ENCODE peak calls at places on chromosomes 11 and 22, in seven cellular contexts. One of them, this sample, is unnamed.

GRCh38 chr11:74650498-74650897 is 58.1 kb downstream of the POLD3 start:
- DNase-seq in neural progenitor cell: no peak
- DNase-seq in A673: no peak
- DNase-seq in GM06990: no peak
- DNase-seq in adipocyte: no peak
- DNase-seq in CD8-positive, alpha-beta memory T cell: no peak
- DNase-seq in effector memory CD4-positive, alpha-beta T cell: no peak
- DNase-seq in this sample: no peak

GRCh38 chr22:11598492-11599440 is 3929.2 kb upstream of the OR11H1 start:
- DNase-seq in neural progenitor cell: no peak
- DNase-seq in A673: no peak
- DNase-seq in GM06990: no peak
- DNase-seq in adipocyte: no peak
- DNase-seq in CD8-positive, alpha-beta memory T cell: no peak
- DNase-seq in effector memory CD4-positive, alpha-beta T cell: no peak
- DNase-seq in this sample: no peak

GRCh38 chr11:59901306-59901705 is 22.7 kb downstream of the OOSP3 start:
- DNase-seq in neural progenitor cell: no peak
- DNase-seq in A673: peak; percentile 72
- DNase-seq in GM06990: no peak
- DNase-seq in adipocyte: peak; percentile 2
- DNase-seq in CD8-positive, alpha-beta memory T cell: no peak
- DNase-seq in effector memory CD4-positive, alpha-beta T cell: no peak
- DNase-seq in this sample: no peak

GRCh38 chr11:67060111-67060522 is 3.5 kb downstream of the RHOD start:
- DNase-seq in neural progenitor cell: no peak
- DNase-seq in A673: no peak
- DNase-seq in GM06990: no peak
- DNase-seq in adipocyte: no peak
- DNase-seq in CD8-positive, alpha-beta memory T cell: no peak
- DNase-seq in effector memory CD4-positive, alpha-beta T cell: no peak
- DNase-seq in this sample: no peak

GRCh38 chr11:125514336-125515101 is 18.5 kb upstream of the FEZ1 start:
- DNase-seq in neural progenitor cell: no peak
- DNase-seq in A673: no peak
- DNase-seq in GM06990: peak; percentile 78
- DNase-seq in adipocyte: no peak
- DNase-seq in CD8-positive, alpha-beta memory T cell: peak; percentile 77
- DNase-seq in effector memory CD4-positive, alpha-beta T cell: peak; percentile 55
- DNase-seq in this sample: no peak

GRCh38 chr22:19014886-19015285 is 78.8 kb upstream of the PRODH start:
- DNase-seq in neural progenitor cell: no peak
- DNase-seq in A673: no peak
- DNase-seq in GM06990: no peak
- DNase-seq in adipocyte: no peak
- DNase-seq in CD8-positive, alpha-beta memory T cell: no peak
- DNase-seq in effector memory CD4-positive, alpha-beta T cell: no peak
- DNase-seq in this sample: no peak

GRCh38 chr11:134519390-134519750 is 107.3 kb upstream of the B3GAT1 start:
- DNase-seq in neural progenitor cell: no peak
- DNase-seq in A673: no peak
- DNase-seq in GM06990: no peak
- DNase-seq in adipocyte: no peak
- DNase-seq in CD8-positive, alpha-beta memory T cell: peak; percentile 36
- DNase-seq in effector memory CD4-positive, alpha-beta T cell: no peak
- DNase-seq in this sample: no peak

GRCh38 chr22:28955817-28956216 is 72.4 kb downstream of the ZNRF3 start:
- DNase-seq in neural progenitor cell: no peak
- DNase-seq in A673: no peak
- DNase-seq in GM06990: peak; percentile 51
- DNase-seq in adipocyte: no peak
- DNase-seq in CD8-positive, alpha-beta memory T cell: peak; percentile 79
- DNase-seq in effector memory CD4-positive, alpha-beta T cell: peak; percentile 68
- DNase-seq in this sample: no peak

GRCh38 chr22:37892566-37893338 is 13.3 kb upstream of the MICALL1 start:
- DNase-seq in neural progenitor cell: no peak
- DNase-seq in A673: no peak
- DNase-seq in GM06990: no peak
- DNase-seq in adipocyte: no peak
- DNase-seq in CD8-positive, alpha-beta memory T cell: peak; percentile 4
- DNase-seq in effector memory CD4-positive, alpha-beta T cell: no peak
- DNase-seq in this sample: no peak

GRCh38 chr22:17997456-17997855 is 26.9 kb downstream of the MICAL3 start:
- DNase-seq in neural progenitor cell: no peak
- DNase-seq in A673: no peak
- DNase-seq in GM06990: no peak
- DNase-seq in adipocyte: no peak
- DNase-seq in CD8-positive, alpha-beta memory T cell: no peak
- DNase-seq in effector memory CD4-positive, alpha-beta T cell: no peak
- DNase-seq in this sample: no peak

GRCh38 chr22:44648821-44649566 is 53.0 kb upstream of the PRR5 start:
- DNase-seq in neural progenitor cell: no peak
- DNase-seq in A673: no peak
- DNase-seq in GM06990: no peak
- DNase-seq in adipocyte: peak; percentile 93
- DNase-seq in CD8-positive, alpha-beta memory T cell: no peak
- DNase-seq in effector memory CD4-positive, alpha-beta T cell: no peak
- DNase-seq in this sample: no peak

GRCh38 chr11:16226245-16226644 is 130.1 kb downstream of the SOX6 start:
- DNase-seq in neural progenitor cell: no peak
- DNase-seq in A673: peak; percentile 59
- DNase-seq in GM06990: no peak
- DNase-seq in adipocyte: peak; percentile 32
- DNase-seq in CD8-positive, alpha-beta memory T cell: no peak
- DNase-seq in effector memory CD4-positive, alpha-beta T cell: no peak
- DNase-seq in this sample: no peak

GRCh38 chr11:34308049-34308692 is 49.6 kb downstream of the ABTB2 start:
- DNase-seq in neural progenitor cell: no peak
- DNase-seq in A673: no peak
- DNase-seq in GM06990: no peak
- DNase-seq in adipocyte: no peak
- DNase-seq in CD8-positive, alpha-beta memory T cell: no peak
- DNase-seq in effector memory CD4-positive, alpha-beta T cell: no peak
- DNase-seq in this sample: no peak

GRCh38 chr11:32531528-32531927 is 52.1 kb upstream of the EIF3M start:
- DNase-seq in neural progenitor cell: no peak
- DNase-seq in A673: no peak
- DNase-seq in GM06990: no peak
- DNase-seq in adipocyte: no peak
- DNase-seq in CD8-positive, alpha-beta memory T cell: no peak
- DNase-seq in effector memory CD4-positive, alpha-beta T cell: no peak
- DNase-seq in this sample: no peak

GRCh38 chr22:44363214-44363979 is 50.6 kb upstream of the SHISAL1 start:
- DNase-seq in neural progenitor cell: no peak
- DNase-seq in A673: no peak
- DNase-seq in GM06990: no peak
- DNase-seq in adipocyte: peak; percentile 98
- DNase-seq in CD8-positive, alpha-beta memory T cell: peak; percentile 38
- DNase-seq in effector memory CD4-positive, alpha-beta T cell: no peak
- DNase-seq in this sample: peak; percentile 43

GRCh38 chr22:19607198-19608113 is 83.2 kb upstream of the CLDN5 start:
- DNase-seq in neural progenitor cell: no peak
- DNase-seq in A673: no peak
- DNase-seq in GM06990: no peak
- DNase-seq in adipocyte: no peak
- DNase-seq in CD8-positive, alpha-beta memory T cell: no peak
- DNase-seq in effector memory CD4-positive, alpha-beta T cell: no peak
- DNase-seq in this sample: no peak

GRCh38 chr11:81658722-81659121 is 1074.9 kb downstream of the FAM181B start:
- DNase-seq in neural progenitor cell: peak; percentile 48
- DNase-seq in A673: peak; percentile 65
- DNase-seq in GM06990: no peak
- DNase-seq in adipocyte: no peak
- DNase-seq in CD8-positive, alpha-beta memory T cell: peak; percentile 42
- DNase-seq in effector memory CD4-positive, alpha-beta T cell: no peak
- DNase-seq in this sample: peak; percentile 57

GRCh38 chr11:69411257-69411924 is 70.1 kb upstream of the LINC01488 start:
- DNase-seq in neural progenitor cell: no peak
- DNase-seq in A673: no peak
- DNase-seq in GM06990: no peak
- DNase-seq in adipocyte: no peak
- DNase-seq in CD8-positive, alpha-beta memory T cell: no peak
- DNase-seq in effector memory CD4-positive, alpha-beta T cell: no peak
- DNase-seq in this sample: no peak

GRCh38 chr11:117387992-117388765 is 60.5 kb downstream of the CEP164 start:
- DNase-seq in neural progenitor cell: no peak
- DNase-seq in A673: no peak
- DNase-seq in GM06990: no peak
- DNase-seq in adipocyte: peak; percentile 59
- DNase-seq in CD8-positive, alpha-beta memory T cell: no peak
- DNase-seq in effector memory CD4-positive, alpha-beta T cell: no peak
- DNase-seq in this sample: no peak

GRCh38 chr11:46260161-46260560 is 17.3 kb upstream of the CREB3L1 start:
- DNase-seq in neural progenitor cell: no peak
- DNase-seq in A673: no peak
- DNase-seq in GM06990: no peak
- DNase-seq in adipocyte: no peak
- DNase-seq in CD8-positive, alpha-beta memory T cell: no peak
- DNase-seq in effector memory CD4-positive, alpha-beta T cell: no peak
- DNase-seq in this sample: no peak

GRCh38 chr11:3022300-3022967 is 30.3 kb upstream of the NAP1L4 start:
- DNase-seq in neural progenitor cell: no peak
- DNase-seq in A673: peak; percentile 94
- DNase-seq in GM06990: peak; percentile 35
- DNase-seq in adipocyte: peak; percentile 74
- DNase-seq in CD8-positive, alpha-beta memory T cell: no peak
- DNase-seq in effector memory CD4-positive, alpha-beta T cell: no peak
- DNase-seq in this sample: no peak
- H3K36me3 ChIP-seq in neural progenitor cell: no peaks in the 10 kb centered on the region
- H3K36me3 ChIP-seq in A673: peaks cover 54% of the 10 kb centered on the region
- H3K36me3 ChIP-seq in GM06990: peaks cover 31% of the 10 kb centered on the region
- H3K36me3 ChIP-seq in adipocyte: peaks cover 68% of the 10 kb centered on the region
- H3K36me3 ChIP-seq in CD8-positive, alpha-beta memory T cell: peaks cover 35% of the 10 kb centered on the region
- H3K36me3 ChIP-seq in effector memory CD4-positive, alpha-beta T cell: peaks cover 46% of the 10 kb centered on the region
- H3K36me3 ChIP-seq in this sample: peaks cover 76% of the 10 kb centered on the region

GRCh38 chr11:95835768-95836488 is 45.6 kb downstream of the CEP57 start:
- DNase-seq in neural progenitor cell: peak; percentile 88
- DNase-seq in A673: peak; percentile 93
- DNase-seq in GM06990: peak; percentile 13
- DNase-seq in adipocyte: peak; percentile 95
- DNase-seq in CD8-positive, alpha-beta memory T cell: peak; percentile 69
- DNase-seq in effector memory CD4-positive, alpha-beta T cell: peak; percentile 7
- DNase-seq in this sample: peak; percentile 84
- H3K36me3 ChIP-seq in neural progenitor cell: peaks cover 15% of the 10 kb centered on the region
- H3K36me3 ChIP-seq in A673: peaks cover 72% of the 10 kb centered on the region
- H3K36me3 ChIP-seq in GM06990: no peaks in the 10 kb centered on the region
- H3K36me3 ChIP-seq in adipocyte: peaks cover 59% of the 10 kb centered on the region
- H3K36me3 ChIP-seq in CD8-positive, alpha-beta memory T cell: peaks cover 18% of the 10 kb centered on the region
- H3K36me3 ChIP-seq in effector memory CD4-positive, alpha-beta T cell: peaks cover 18% of the 10 kb centered on the region
- H3K36me3 ChIP-seq in this sample: peaks cover 90% of the 10 kb centered on the region

DNA sequence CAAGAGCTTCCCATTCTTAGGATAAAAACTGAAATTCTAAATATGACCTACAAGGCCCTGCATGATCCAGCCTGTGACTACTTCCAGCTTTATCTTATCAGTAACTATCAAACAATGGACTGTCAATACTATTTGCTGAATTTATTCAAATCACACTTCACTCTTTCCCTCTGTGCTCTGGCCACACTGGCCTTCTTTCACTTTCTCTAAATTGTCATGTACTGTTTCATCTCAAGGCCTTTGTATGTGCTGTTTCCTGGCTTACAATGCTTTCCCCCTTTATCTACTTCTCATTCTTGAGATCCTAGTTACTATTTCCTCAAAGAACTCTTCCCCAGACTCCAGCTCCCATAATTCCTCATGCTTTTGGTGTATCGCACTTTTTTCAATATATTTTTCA is 5.6 kb downstream of the TIMM10B start:
- DNase-seq in neural progenitor cell: no peak
- DNase-seq in A673: no peak
- DNase-seq in GM06990: no peak
- DNase-seq in adipocyte: no peak
- DNase-seq in CD8-positive, alpha-beta memory T cell: no peak
- DNase-seq in effector memory CD4-positive, alpha-beta T cell: no peak
- DNase-seq in this sample: no peak
- H3K36me3 ChIP-seq in neural progenitor cell: no peaks in the 10 kb centered on the region
- H3K36me3 ChIP-seq in A673: peaks cover 58% of the 10 kb centered on the region
- H3K36me3 ChIP-seq in GM06990: peaks cover 15% of the 10 kb centered on the region
- H3K36me3 ChIP-seq in adipocyte: peaks cover 75% of the 10 kb centered on the region
- H3K36me3 ChIP-seq in CD8-positive, alpha-beta memory T cell: peaks cover 30% of the 10 kb centered on the region
- H3K36me3 ChIP-seq in effector memory CD4-positive, alpha-beta T cell: peaks cover 35% of the 10 kb centered on the region
- H3K36me3 ChIP-seq in this sample: peaks cover 51% of the 10 kb centered on the region

GRCh38 chr11:61128947-61129346 is 26.7 kb downstream of the CD5 start:
- DNase-seq in neural progenitor cell: no peak
- DNase-seq in A673: no peak
- DNase-seq in GM06990: no peak
- DNase-seq in adipocyte: no peak
- DNase-seq in CD8-positive, alpha-beta memory T cell: no peak
- DNase-seq in effector memory CD4-positive, alpha-beta T cell: no peak
- DNase-seq in this sample: no peak

GRCh38 chr11:61131586-61131985 is 29.3 kb downstream of the CD5 start:
- DNase-seq in neural progenitor cell: no peak
- DNase-seq in A673: no peak
- DNase-seq in GM06990: no peak
- DNase-seq in adipocyte: no peak
- DNase-seq in CD8-positive, alpha-beta memory T cell: no peak
- DNase-seq in effector memory CD4-positive, alpha-beta T cell: no peak
- DNase-seq in this sample: no peak

GRCh38 chr11:61131186-61131585 is 28.9 kb downstream of the CD5 start:
- DNase-seq in neural progenitor cell: no peak
- DNase-seq in A673: no peak
- DNase-seq in GM06990: no peak
- DNase-seq in adipocyte: no peak
- DNase-seq in CD8-positive, alpha-beta memory T cell: no peak
- DNase-seq in effector memory CD4-positive, alpha-beta T cell: no peak
- DNase-seq in this sample: no peak

GRCh38 chr11:61127991-61128390 is 25.7 kb downstream of the CD5 start:
- DNase-seq in neural progenitor cell: no peak
- DNase-seq in A673: no peak
- DNase-seq in GM06990: no peak
- DNase-seq in adipocyte: no peak
- DNase-seq in CD8-positive, alpha-beta memory T cell: no peak
- DNase-seq in effector memory CD4-positive, alpha-beta T cell: no peak
- DNase-seq in this sample: no peak

DNA sequence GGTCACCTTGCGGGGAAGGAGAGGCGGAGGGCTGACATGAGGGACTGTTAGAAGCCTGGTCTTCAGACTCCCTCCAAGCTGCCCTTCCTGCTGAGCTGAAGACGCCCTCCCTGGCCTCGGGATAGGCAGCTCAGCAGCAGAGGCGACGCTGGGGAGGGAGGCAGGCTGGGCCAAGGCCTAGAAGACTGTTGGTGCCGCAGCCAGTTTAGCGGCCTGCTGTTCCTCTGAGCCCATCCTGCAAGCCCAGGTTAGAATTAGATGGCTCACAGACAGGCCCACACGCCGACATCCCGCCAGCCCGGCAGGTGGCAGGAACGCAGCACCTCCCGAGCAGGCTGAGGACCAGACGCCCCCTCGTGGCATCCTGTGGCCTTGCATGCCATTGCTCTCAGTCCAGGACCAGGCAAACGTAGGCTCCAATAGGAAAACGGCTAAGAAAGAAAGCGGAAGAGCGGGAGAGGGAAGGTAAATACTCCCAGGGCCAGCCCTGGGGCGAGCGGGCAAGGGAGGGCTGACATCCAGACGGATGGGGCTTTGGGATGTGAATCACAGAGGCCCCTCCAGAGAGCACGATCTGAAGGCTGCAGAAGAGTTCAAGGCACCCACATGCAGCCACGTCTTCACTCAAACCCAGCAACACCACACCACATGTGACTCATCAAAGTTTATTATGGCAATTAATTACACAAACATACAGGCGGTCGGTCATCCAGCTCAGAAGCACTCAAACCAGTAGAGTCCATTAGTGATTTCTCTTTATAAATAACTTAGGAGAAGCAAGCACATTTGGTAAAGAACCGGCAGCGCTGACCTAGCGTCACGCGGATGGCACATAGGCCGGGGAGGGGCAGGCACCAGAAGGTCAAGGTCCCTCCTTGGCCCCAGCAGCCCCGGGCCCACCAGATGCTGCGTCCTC is 27.6 kb downstream of the CD5 start:
- DNase-seq in neural progenitor cell: peak; percentile 94
- DNase-seq in A673: peak; percentile 92
- DNase-seq in GM06990: peak; percentile 84
- DNase-seq in adipocyte: peak; percentile 90
- DNase-seq in CD8-positive, alpha-beta memory T cell: peak; percentile 91
- DNase-seq in effector memory CD4-positive, alpha-beta T cell: peak; percentile 77
- DNase-seq in this sample: peak; percentile 99
- H3K36me3 ChIP-seq in neural progenitor cell: no peaks in the 10 kb centered on the region
- H3K36me3 ChIP-seq in A673: no peaks in the 10 kb centered on the region
- H3K36me3 ChIP-seq in GM06990: peaks cover 7% of the 10 kb centered on the region
- H3K36me3 ChIP-seq in adipocyte: peaks cover 17% of the 10 kb centered on the region
- H3K36me3 ChIP-seq in CD8-positive, alpha-beta memory T cell: peaks cover 21% of the 10 kb centered on the region
- H3K36me3 ChIP-seq in effector memory CD4-positive, alpha-beta T cell: peaks cover 25% of the 10 kb centered on the region
- H3K36me3 ChIP-seq in this sample: peaks cover 3% of the 10 kb centered on the region

This sample was measured in endodermal cell.